ENCODE peak calls at places on chromosomes 4 and X, in eight cellular contexts. O is body of pancreas; Y is ovary; B is cardiac muscle cell; D is breast epithelium; V is endodermal cell; L is lung; I is naive thymus-derived CD4-positive, alpha-beta T cell. E is an unnamed sample. For H3K4me1 and H3K36me3, the result is how much of the 10 kb centered on the place peaks cover.

GRCh38 chrX:118564498-118564897 is 68.9 kb downstream of the DOCK11 start:
- DNase-seq in Y (no peak), D (no peak), O (no peak), I (no peak), V (no peak), B (no peak), L (no peak), E (no peak)

GRCh38 chr4:142236268-142236667 is 599.9 kb downstream of the IL15 start:
- DNase-seq in Y (no peak), D (no peak), L (no peak), O (no peak), I (no peak), B (no peak), V (no peak), E (no peak)

GRCh38 chr4:158810487-158811215 is 41.8 kb downstream of the FNIP2 start:
- DNase-seq in O (peak), Y (peak), D (peak), B (no peak), I (no peak), V (no peak), L (peak), E (no peak)

GRCh38 chr4:108107729-108108382 is 60.9 kb downstream of the LEF1 start:
- DNase-seq in B (no peak), Y (no peak), V (no peak), I (peak), D (no peak), O (no peak), L (no peak), E (peak)

GRCh38 chrX:101219840-101220191 is 230 bp downstream of the DRP2 start:
- DNase-seq in Y (peak), D (no peak), B (peak), V (no peak), L (no peak), O (no peak), I (no peak), E (no peak)

GRCh38 chrX:114841051-114841450 is 176.4 kb downstream of the IL13RA2 start:
- DNase-seq in V (no peak), Y (no peak), L (no peak), B (no peak), O (no peak), I (no peak), D (no peak), E (no peak)

GRCh38 chr4:176376032-176376614 is 56.4 kb downstream of the SPCS3 start:
- DNase-seq in I (no peak), O (no peak), L (no peak), Y (no peak), B (peak), D (no peak), V (no peak), E (no peak)

GRCh38 chrX:71252221-71252620 is 1.7 kb downstream of the ZMYM3 start:
- DNase-seq in B (no peak), I (no peak), O (no peak), Y (no peak), D (no peak), V (no peak), L (no peak), E (no peak)

GRCh38 chr4:48727666-48728459 is 52.2 kb downstream of the FRYL start:
- DNase-seq in O (no peak), I (no peak), Y (no peak), B (no peak), D (no peak), V (no peak), L (no peak), E (no peak)

GRCh38 chrX:22383988-22384387 is 111.3 kb downstream of the CBLL2 start:
- DNase-seq in Y (no peak), L (no peak), B (no peak), D (no peak), O (no peak), V (no peak), I (no peak), E (no peak)

GRCh38 chrX:40132751-40133150 is 35.0 kb upstream of the BCOR start:
- DNase-seq in O (peak), I (no peak), B (no peak), V (no peak), L (peak), Y (peak), D (no peak), E (no peak)

GRCh38 chr4:27360651-27361347 is 500.2 kb downstream of the STIM2 start:
- DNase-seq in Y (no peak), B (no peak), D (no peak), L (no peak), I (no peak), O (no peak), V (peak), E (no peak)

GRCh38 chrX:139974496-139974895 is 9.2 kb upstream of the CXorf66 start:
- DNase-seq in I (no peak), B (no peak), V (no peak), L (no peak), O (no peak), Y (no peak), D (no peak), E (no peak)

GRCh38 chr4:78829296-78829695 is 53.1 kb downstream of the BMP2K start:
- DNase-seq in O (no peak), I (no peak), V (no peak), B (no peak), Y (no peak), L (no peak), D (no peak), E (no peak)

GRCh38 chr4:10111067-10111801 is 5.4 kb downstream of the WDR1 start:
- DNase-seq in O (no peak), L (no peak), V (peak), I (no peak), D (no peak), B (no peak), Y (no peak), E (no peak)
- H3K4me1 ChIP-seq in O (under half), L (half or more), V (under half), I (half or more), D (under half), B (under half), Y (under half), E (half or more)

DNA sequence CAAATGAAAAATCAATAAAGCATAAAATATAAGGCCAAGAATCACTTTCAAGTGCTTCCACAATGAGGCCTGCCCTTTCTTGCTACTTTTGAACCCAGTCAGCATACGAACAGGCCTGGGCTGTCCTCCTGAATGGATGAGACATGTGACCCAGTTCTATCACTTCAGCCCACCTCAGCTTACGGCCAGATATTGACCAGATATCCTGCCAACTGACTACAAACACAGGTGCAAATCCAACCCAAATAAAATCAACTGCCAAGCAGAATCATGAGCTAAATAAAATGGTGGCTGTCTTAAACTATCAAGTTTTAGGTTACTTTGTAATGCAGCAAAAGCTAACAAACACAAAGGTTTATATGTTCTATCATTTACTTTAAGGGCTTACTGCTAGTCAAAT is 53.7 kb downstream of the PDS5A start:
- DNase-seq in L (no peak), I (no peak), V (no peak), D (no peak), B (no peak), Y (no peak), O (no peak), E (no peak)
- H3K36me3 ChIP-seq in L (under half), I (under half), V (half or more), D (under half), B (under half), Y (under half), O (under half), E (under half)

DNA sequence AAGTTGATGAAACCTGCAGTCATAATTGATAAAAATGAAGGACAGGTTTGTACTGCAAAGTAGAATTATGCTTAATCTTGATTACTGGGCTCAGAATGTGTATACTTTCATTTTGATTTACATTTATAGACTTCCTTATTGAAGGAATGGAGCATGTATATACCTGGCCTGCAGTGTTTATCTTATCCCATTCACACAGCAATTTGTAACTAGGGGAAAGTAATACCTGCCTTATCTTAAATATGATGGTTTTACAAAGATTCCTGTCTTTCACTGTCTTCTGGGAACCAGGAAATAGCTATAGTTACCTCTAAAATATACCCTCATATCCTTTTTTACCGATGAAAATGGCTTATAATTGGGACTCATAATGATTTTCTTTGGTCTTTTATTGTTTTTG is 29.7 kb downstream of the ADD1 start:
- DNase-seq in V (no peak), I (no peak), D (no peak), L (no peak), B (no peak), Y (no peak), O (no peak), E (no peak)
- H3K4me1 ChIP-seq in V (under half), I (under half), D (under half), L (under half), B (under half), Y (under half), O (under half), E (under half)

DNA sequence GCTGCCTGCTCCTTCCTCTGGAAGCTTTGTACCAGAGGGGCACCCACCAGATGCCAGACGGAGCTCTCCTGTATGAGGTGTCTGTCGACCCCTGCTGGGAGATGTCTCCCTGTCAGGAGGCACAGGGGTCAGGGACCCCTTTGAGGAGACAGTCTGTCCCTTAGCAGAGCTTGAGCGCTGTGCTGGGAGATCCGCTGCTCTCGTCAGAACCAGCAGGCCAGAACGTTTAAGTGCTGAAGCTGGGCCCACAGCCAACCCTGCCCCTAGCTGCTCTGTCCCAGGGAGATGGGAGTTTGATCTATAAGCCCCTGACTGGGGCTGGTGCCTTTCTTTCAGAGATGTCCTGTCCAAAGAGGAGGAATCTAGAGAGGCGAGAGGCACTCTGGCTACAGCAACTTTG is 260.3 kb upstream of the GPRIN3 start:
- DNase-seq in B (no peak), L (no peak), O (no peak), D (no peak), I (no peak), V (no peak), Y (no peak), E (no peak)
- H3K36me3 ChIP-seq in B (under half), L (under half), O (under half), D (under half), I (under half), V (under half), Y (under half), E (under half)

GRCh38 chrX:15749642-15750610 is 11.9 kb downstream of the CA5B start:
- DNase-seq in I (peak), L (no peak), B (no peak), D (peak), V (no peak), Y (no peak), O (no peak), E (peak)
- H3K4me1 ChIP-seq in I (half or more), L (under half), B (under half), D (under half), V (under half), Y (under half), O (under half), E (half or more)

DNA sequence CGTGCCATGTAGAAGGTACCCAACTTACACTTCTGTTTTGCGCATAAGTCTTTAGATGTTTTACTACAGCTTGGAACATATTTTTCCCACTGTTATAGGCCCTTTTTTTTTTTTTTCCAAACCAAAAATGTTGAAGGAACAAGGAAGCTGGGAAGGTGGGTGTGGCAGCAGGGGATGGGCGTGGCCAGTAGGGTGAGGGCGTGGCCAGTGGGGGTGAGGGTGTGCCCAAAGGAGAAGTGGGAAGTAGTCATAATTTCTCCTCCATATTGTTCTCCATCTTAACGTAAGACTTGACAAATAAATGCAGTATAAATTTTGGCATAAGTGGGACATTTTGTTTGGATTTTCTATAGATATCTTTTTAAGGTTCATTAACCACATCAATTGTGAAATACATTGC is 30.4 kb downstream of the CLDN22 start:
- DNase-seq in O (no peak), V (peak), B (no peak), Y (no peak), I (no peak), L (no peak), D (no peak), E (no peak)
- H3K36me3 ChIP-seq in O (under half), V (half or more), B (under half), Y (under half), I (under half), L (under half), D (under half), E (under half)

DNA sequence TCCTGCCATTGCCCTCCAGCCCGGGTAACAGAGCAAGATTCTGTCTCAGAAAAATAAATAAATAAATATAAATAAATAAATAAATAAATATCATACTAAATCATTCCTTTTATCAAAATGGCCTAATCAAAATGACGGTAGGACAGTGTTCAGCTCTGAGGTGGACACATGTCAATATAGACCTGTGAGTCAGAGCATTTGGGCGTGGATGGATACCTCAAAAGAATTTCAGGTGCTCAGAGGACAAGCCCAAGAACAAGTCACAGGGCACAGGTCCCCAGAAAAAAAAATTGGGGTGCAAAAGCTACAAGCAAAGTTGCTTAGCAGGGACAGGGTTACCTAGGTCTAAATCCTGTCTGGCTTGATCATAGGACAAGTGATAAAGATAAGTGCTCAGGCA is 204.7 kb upstream of the HS3ST1 start:
- DNase-seq in I (no peak), D (no peak), Y (no peak), L (no peak), O (no peak), B (no peak), V (no peak), E (no peak)
- H3K4me1 ChIP-seq in I (under half), D (under half), Y (under half), L (under half), O (under half), B (under half), V (under half), E (under half)

GRCh38 chr4:53432528-53433424 is 55.3 kb downstream of the FIP1L1 start:
- DNase-seq in D (no peak), V (no peak), L (no peak), I (no peak), B (no peak), O (no peak), Y (no peak), E (peak)
- H3K36me3 ChIP-seq in D (under half), V (half or more), L (under half), I (under half), B (under half), O (under half), Y (under half), E (half or more)

GRCh38 chr4:30790998-30791397 is 70.8 kb downstream of the PCDH7 start:
- DNase-seq in V (no peak), Y (no peak), O (no peak), B (no peak), I (no peak), D (no peak), L (no peak), E (no peak)

GRCh38 chr4:30790123-30790522 is 70.0 kb downstream of the PCDH7 start:
- DNase-seq in Y (no peak), B (no peak), L (no peak), O (no peak), D (no peak), V (no peak), I (no peak), E (no peak)

GRCh38 chr4:30789219-30789671 is 69.1 kb downstream of the PCDH7 start:
- DNase-seq in V (no peak), D (no peak), O (no peak), B (peak), L (no peak), I (no peak), Y (no peak), E (no peak)

DNA sequence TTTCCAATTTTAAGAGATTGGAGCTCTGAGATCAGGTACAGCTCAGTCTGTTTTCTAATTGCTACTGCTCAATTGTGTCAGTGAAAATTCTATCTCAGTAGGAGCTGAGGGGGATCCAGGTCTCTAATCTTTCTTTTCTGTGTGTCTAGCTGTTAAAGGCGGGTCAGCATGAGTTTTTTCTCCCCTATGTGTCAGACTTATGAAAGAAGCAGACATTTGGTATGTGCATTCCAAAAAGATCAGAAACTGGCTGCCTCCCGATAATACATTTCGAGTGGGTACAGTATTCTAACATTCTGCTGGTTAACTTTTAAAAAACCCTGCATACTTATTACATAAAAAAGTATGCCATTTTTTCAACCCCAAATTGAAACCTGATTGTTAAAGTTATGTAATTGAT is 72.4 kb downstream of the PCDH7 start:
- DNase-seq in B (no peak), V (no peak), Y (no peak), D (no peak), L (no peak), O (no peak), I (no peak), E (no peak)
- H3K4me1 ChIP-seq in B (under half), V (under half), Y (under half), D (under half), L (under half), O (under half), I (under half), E (under half)

GRCh38 chrX:48575642-48576041 is 1.4 kb downstream of the RBM3 start:
- DNase-seq in I (no peak), B (no peak), O (no peak), L (no peak), V (no peak), Y (no peak), D (no peak), E (no peak)
- H3K36me3 ChIP-seq in I (under half), B (under half), O (under half), L (under half), V (under half), Y (under half), D (under half), E (under half)